ENCODE peak calls at places on chromosomes 1 and 21, in nine cellular contexts. A, L, Z, R, T, Q, K, V and H are unnamed samples.

GRCh38 chr1:197521118-197521739 is 253.2 kb downstream of the CRB1 start:
- DNase-seq in A (no peak), L (no peak), Z (no peak), R (no peak), T (no peak), Q (no peak), K (no peak), V (no peak), H (no peak)

GRCh38 chr1:58325797-58326196 is 220.7 kb downstream of the OMA1 start:
- DNase-seq in A (no peak), L (no peak), Z (no peak), R (no peak), T (no peak), Q (no peak), K (no peak), V (no peak), H (no peak)

GRCh38 chr1:44421374-44422028 is 16.4 kb downstream of the RNF220 start:
- DNase-seq in A (no peak), L (no peak), Z (no peak), R (no peak), T (no peak), Q (no peak), K (no peak), V (no peak), H (no peak)

GRCh38 chr1:154497026-154497806 is 4.8 kb upstream of the TDRD10 start:
- DNase-seq in A (no peak), L (no peak), Z (no peak), R (no peak), T (peak; percentile 83), Q (peak; percentile 24), K (no peak), V (peak; percentile 69), H (no peak)

GRCh38 chr1:92839442-92839841 is 7.6 kb downstream of the RPL5 start:
- DNase-seq in A (no peak), L (no peak), Z (no peak), R (no peak), T (no peak), Q (no peak), K (no peak), V (no peak), H (no peak)

GRCh38 chr1:84278905-84279304 is 22.6 kb upstream of the SAMD13 start:
- DNase-seq in A (no peak), L (no peak), Z (no peak), R (no peak), T (no peak), Q (peak; percentile 13), K (no peak), V (no peak), H (no peak)

GRCh38 chr1:93738075-93738622 is 56.5 kb upstream of the BCAR3 start:
- DNase-seq in A (no peak), L (no peak), Z (no peak), R (no peak), T (no peak), Q (no peak), K (no peak), V (no peak), H (no peak)

GRCh38 chr1:7940745-7941436 is at the start of gene TNFRSF9:
- DNase-seq in A (no peak), L (no peak), Z (no peak), R (no peak), T (no peak), Q (peak; percentile 33), K (no peak), V (peak; percentile 80), H (no peak)

GRCh38 chr1:172745014-172745413 is 86.1 kb downstream of the FASLG start:
- DNase-seq in A (no peak), L (peak; percentile 26), Z (no peak), R (no peak), T (no peak), Q (no peak), K (no peak), V (peak; percentile 28), H (no peak)

GRCh38 chr1:43009274-43009673 is 50.6 kb upstream of the SLC2A1 start:
- DNase-seq in A (no peak), L (no peak), Z (no peak), R (no peak), T (no peak), Q (no peak), K (no peak), V (no peak), H (no peak)

GRCh38 chr1:9340864-9341263 is 48.2 kb downstream of the SPSB1 start:
- DNase-seq in A (no peak), L (no peak), Z (no peak), R (no peak), T (no peak), Q (no peak), K (no peak), V (no peak), H (no peak)

GRCh38 chr1:160911441-160911840 is 26.5 kb upstream of the ITLN1 start:
- DNase-seq in A (no peak), L (no peak), Z (no peak), R (no peak), T (no peak), Q (peak; percentile 55), K (no peak), V (peak; percentile 34), H (no peak)

GRCh38 chr1:64215576-64215975 is 12.2 kb downstream of the UBE2U start:
- DNase-seq in A (no peak), L (no peak), Z (no peak), R (no peak), T (no peak), Q (no peak), K (no peak), V (no peak), H (no peak)

GRCh38 chr1:189708674-189709073 is 769.0 kb downstream of the BRINP3 start:
- DNase-seq in A (no peak), L (no peak), Z (no peak), R (no peak), T (peak; percentile 58), Q (no peak), K (no peak), V (no peak), H (no peak)

GRCh38 chr21:41488080-41488479 is 19.9 kb downstream of the TMPRSS2 start:
- DNase-seq in A (no peak), L (no peak), Z (no peak), R (no peak), T (peak; percentile 64), Q (peak; percentile 71), K (no peak), V (no peak), H (no peak)

GRCh38 chr1:222926566-222926965 is 111.7 kb downstream of the DISP1 start:
- DNase-seq in A (no peak), L (no peak), Z (no peak), R (no peak), T (no peak), Q (no peak), K (no peak), V (no peak), H (no peak)

GRCh38 chr1:12539705-12540579 is 78.1 kb downstream of the DHRS3 start:
- DNase-seq in A (peak; percentile 88), L (peak; percentile 69), Z (peak; percentile 65), R (no peak), T (no peak), Q (peak; percentile 48), K (peak; percentile 97), V (peak; percentile 69), H (peak; percentile 67)

DNA sequence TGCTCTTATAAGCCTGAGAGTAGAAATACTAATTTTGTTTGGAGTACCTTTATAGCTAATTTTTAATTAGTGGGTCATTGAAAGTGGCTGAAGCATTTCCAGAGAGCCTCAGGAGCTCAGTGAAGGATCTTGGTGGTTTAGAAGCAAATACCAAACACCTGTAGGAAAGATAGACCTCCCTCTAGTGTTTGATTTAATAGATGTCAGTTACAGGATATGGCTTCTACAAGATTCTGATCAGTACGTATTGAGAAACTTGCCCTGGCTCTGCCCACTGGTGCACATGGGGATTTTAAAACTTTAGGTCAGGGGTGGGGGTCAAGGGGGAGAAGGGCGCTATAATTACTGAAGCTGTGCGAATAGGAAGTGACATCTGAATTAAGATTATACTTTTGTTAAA is 122.2 kb downstream of the POU2F1 start:
- DNase-seq in A (no peak), L (no peak), Z (no peak), R (no peak), T (no peak), Q (no peak), K (no peak), V (no peak), H (no peak)
- TF ChIP-seq CTCF in A (no peak), L (no peak), Z (no peak), R (peak; percentile 43), T (peak; percentile 33), Q (peak; percentile 22), K (no peak), V (peak; percentile 24), H (no peak)

DNA sequence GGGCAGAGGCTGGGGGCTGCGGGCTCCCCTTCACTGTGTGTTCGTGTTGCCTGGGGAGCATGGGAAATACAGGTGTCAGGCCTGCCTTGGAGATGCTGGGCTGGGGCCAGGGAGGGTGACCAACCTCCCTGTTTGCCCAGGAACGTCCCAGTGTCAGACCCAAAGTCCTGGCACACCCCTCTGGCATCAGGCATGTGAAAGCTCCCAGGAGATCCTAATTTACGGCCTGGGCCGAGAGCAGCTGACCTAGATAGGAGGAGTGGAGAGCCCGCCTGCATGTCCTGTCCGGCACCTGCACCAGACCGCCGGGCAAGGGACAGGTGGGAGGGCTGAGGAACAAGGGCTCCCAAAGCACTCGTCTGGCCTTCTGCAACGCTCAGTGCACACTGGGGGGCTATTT is 124.8 kb downstream of the PRDM16 start:
- DNase-seq in A (no peak), L (no peak), Z (no peak), R (no peak), T (no peak), Q (no peak), K (no peak), V (no peak), H (no peak)
- H3K27me3 ChIP-seq in A (no peaks in the 10 kb centered on the region), L (no peaks in the 10 kb centered on the region), Z (no peaks in the 10 kb centered on the region), R (no peaks in the 10 kb centered on the region), T (no peaks in the 10 kb centered on the region), Q (no peaks in the 10 kb centered on the region), K (no peaks in the 10 kb centered on the region), V (no peaks in the 10 kb centered on the region), H (no peaks in the 10 kb centered on the region)

DNA sequence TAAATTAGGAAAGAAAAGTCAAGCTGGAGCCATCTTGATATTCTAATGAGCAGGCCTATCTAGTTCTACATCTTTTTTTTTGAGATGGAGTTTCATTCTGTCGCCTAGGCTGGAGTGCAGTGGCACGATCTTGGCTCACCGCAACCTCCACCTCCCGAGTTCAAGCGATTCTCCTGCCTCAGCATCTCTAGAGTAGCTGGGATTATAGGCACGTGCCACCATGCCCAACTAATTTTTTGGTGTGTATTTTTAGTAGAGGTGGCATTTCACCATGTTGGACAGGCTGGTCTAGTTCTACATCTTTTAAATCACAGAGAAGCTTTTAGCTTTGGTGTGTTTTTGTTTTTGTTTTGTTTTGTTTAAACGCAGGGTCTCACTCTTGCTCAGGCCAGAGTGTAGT is 6.8 kb downstream of the TMEM69 start:
- DNase-seq in A (no peak), L (no peak), Z (no peak), R (no peak), T (no peak), Q (no peak), K (no peak), V (no peak), H (no peak)
- TF ChIP-seq POLR2A in A (no peak), L (no peak), Z (no peak), R (no peak), T (no peak), Q (no peak), K (no peak), V (no peak), H (no peak)

DNA sequence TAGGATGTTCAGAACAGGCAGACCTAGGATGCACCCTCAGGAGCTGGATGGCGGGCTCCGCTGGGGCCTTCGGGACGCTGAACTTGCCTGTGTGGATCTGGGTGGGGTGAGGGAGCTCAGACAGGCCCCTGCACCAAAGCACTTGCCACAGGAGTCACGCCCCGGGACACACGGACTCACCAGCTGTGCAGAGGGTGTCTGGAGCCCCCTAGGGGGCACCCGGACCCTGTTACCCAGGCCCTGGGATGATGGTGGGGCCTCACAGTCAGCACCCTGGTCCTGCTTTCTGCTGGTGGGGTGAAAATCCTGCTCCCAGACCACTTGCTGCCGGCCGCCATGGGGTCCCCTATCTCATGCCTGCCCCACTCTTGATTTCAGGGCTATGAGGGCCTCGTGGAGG is 10.8 kb downstream of the PFKL start:
- DNase-seq in A (no peak), L (no peak), Z (no peak), R (no peak), T (no peak), Q (no peak), K (no peak), V (no peak), H (no peak)
- TF ChIP-seq CTCF in A (no peak), L (no peak), Z (no peak), R (no peak), T (no peak), Q (no peak), K (no peak), V (no peak), H (no peak)